ENCODE peak calls at places on chromosomes 2 and 18, in eight cellular contexts. E is colonic mucosa; K is Caki2; U is brain microvascular endothelial cell; L is heart right ventricle; I is MV-4-11; G is stromal cell of bone marrow; F is stimulated activated CD4-positive, alpha-beta T cell treated with anti-CD3 and anti-CD28 coated beads, Interleukin-2, amount 100 ng/mL, for 48 hours. B is an unnamed sample.

GRCh38 chr18:9516437-9517064 is 41.2 kb downstream of the RALBP1 start:
- DNase-seq in E (no peak), K (peak), U (no peak), L (no peak), I (peak), G (no peak), F (no peak), B (no peak)

GRCh38 chr2:46493241-46493970 is 14.0 kb downstream of the TMEM247 start:
- DNase-seq in E (no peak), K (no peak), U (peak), L (no peak), I (peak), G (no peak), F (no peak), B (no peak)

GRCh38 chr18:23882616-23883276 is 131.8 kb upstream of the TTC39C start:
- DNase-seq in E (no peak), K (no peak), U (no peak), L (no peak), I (no peak), G (no peak), F (no peak), B (no peak)

GRCh38 chr18:46211816-46212215 is 107.6 kb downstream of the HAUS1 start:
- DNase-seq in E (no peak), K (no peak), U (no peak), L (no peak), I (peak), G (no peak), F (no peak), B (no peak)

GRCh38 chr2:176177580-176178270 is 10.7 kb upstream of the HOXD1 start:
- DNase-seq in E (no peak), K (no peak), U (no peak), L (no peak), I (no peak), G (no peak), F (no peak), B (no peak)

GRCh38 chr2:30721241-30721640 is 86.0 kb downstream of the CAPN13 start:
- DNase-seq in E (peak), K (no peak), U (no peak), L (no peak), I (no peak), G (no peak), F (no peak), B (no peak)

GRCh38 chr2:227617316-227618250 is at the start of gene SCYGR4:
- DNase-seq in E (no peak), K (no peak), U (peak), L (no peak), I (no peak), G (no peak), F (no peak), B (no peak)

GRCh38 chr18:63237911-63238710 is 81.5 kb downstream of the BCL2 start:
- DNase-seq in E (no peak), K (peak), U (peak), L (no peak), I (no peak), G (peak), F (no peak), B (no peak)

GRCh38 chr2:79935771-79936657 is 368.5 kb downstream of the LRRTM1 start:
- DNase-seq in E (peak), K (peak), U (peak), L (no peak), I (peak), G (peak), F (no peak), B (no peak)

GRCh38 chr18:12014521-12014920 is 33.2 kb downstream of the IMPA2 start:
- DNase-seq in E (no peak), K (no peak), U (no peak), L (no peak), I (no peak), G (no peak), F (no peak), B (no peak)

GRCh38 chr2:106117347-106117746 is 76.8 kb downstream of the UXS1 start:
- DNase-seq in E (no peak), K (no peak), U (no peak), L (no peak), I (no peak), G (no peak), F (no peak), B (no peak)

GRCh38 chr2:20226152-20226545 is 1.2 kb upstream of the SDC1 start:
- DNase-seq in E (no peak), K (no peak), U (no peak), L (no peak), I (no peak), G (no peak), F (no peak), B (no peak)

GRCh38 chr2:241882090-241882625 is 12.6 kb downstream of the RTP5 start:
- DNase-seq in E (peak), K (no peak), U (no peak), L (peak), I (no peak), G (no peak), F (no peak), B (no peak)

B was measured in omental fat pad.